ENCODE peak calls at places on chromosome 3, in nine cellular contexts. F is WERI-Rb-1, T is PC-3, O is A549, A is tibial nerve, R is RWPE2, B is lower lobe of right lung, I is AG04450, D is cardiac muscle cell. U is an unnamed sample.

GRCh38 chr3:41276191-41276590 is 76.9 kb downstream of the CTNNB1 start:
- DNase-seq in F (no peak), T (no peak), O (no peak), A (no peak), R (no peak), B (no peak), I (no peak), D (no peak), U (no peak)

GRCh38 chr3:53350652-53351051 is 3.3 kb upstream of the DCP1A start:
- DNase-seq in F (peak; percentile 37), T (peak; percentile 64), O (peak; percentile 67), A (no peak), R (no peak), B (no peak), I (no peak), D (no peak), U (no peak)

GRCh38 chr3:52361011-52361410 is 44.9 kb downstream of the DNAH1 start:
- DNase-seq in F (no peak), T (no peak), O (no peak), A (no peak), R (no peak), B (no peak), I (no peak), D (no peak), U (no peak)

GRCh38 chr3:171797265-171797679 is 13.0 kb downstream of the PLD1 start:
- DNase-seq in F (no peak), T (no peak), O (no peak), A (no peak), R (no peak), B (no peak), I (no peak), D (no peak), U (no peak)

GRCh38 chr3:172352786-172353185 is 95.5 kb downstream of the GHSR start:
- DNase-seq in F (no peak), T (no peak), O (no peak), A (no peak), R (no peak), B (no peak), I (no peak), D (no peak), U (no peak)

GRCh38 chr3:133408961-133409360 is 9.1 kb downstream of the BFSP2 start:
- DNase-seq in F (no peak), T (no peak), O (no peak), A (no peak), R (no peak), B (no peak), I (no peak), D (no peak), U (no peak)

GRCh38 chr3:152471814-152472605 is 203.3 kb downstream of the MBNL1 start:
- DNase-seq in F (peak; percentile 20), T (peak; percentile 77), O (peak; percentile 62), A (peak; percentile 64), R (no peak), B (peak; percentile 41), I (no peak), D (peak; percentile 56), U (peak; percentile 42)

GRCh38 chr3:160398820-160399346 is at the start of gene IFT80:
- DNase-seq in F (peak; percentile 96), T (peak; percentile 98), O (peak; percentile 96), A (peak; percentile 89), R (peak; percentile 93), B (peak; percentile 97), I (peak; percentile 90), D (peak; percentile 97), U (peak; percentile 85)

DNA sequence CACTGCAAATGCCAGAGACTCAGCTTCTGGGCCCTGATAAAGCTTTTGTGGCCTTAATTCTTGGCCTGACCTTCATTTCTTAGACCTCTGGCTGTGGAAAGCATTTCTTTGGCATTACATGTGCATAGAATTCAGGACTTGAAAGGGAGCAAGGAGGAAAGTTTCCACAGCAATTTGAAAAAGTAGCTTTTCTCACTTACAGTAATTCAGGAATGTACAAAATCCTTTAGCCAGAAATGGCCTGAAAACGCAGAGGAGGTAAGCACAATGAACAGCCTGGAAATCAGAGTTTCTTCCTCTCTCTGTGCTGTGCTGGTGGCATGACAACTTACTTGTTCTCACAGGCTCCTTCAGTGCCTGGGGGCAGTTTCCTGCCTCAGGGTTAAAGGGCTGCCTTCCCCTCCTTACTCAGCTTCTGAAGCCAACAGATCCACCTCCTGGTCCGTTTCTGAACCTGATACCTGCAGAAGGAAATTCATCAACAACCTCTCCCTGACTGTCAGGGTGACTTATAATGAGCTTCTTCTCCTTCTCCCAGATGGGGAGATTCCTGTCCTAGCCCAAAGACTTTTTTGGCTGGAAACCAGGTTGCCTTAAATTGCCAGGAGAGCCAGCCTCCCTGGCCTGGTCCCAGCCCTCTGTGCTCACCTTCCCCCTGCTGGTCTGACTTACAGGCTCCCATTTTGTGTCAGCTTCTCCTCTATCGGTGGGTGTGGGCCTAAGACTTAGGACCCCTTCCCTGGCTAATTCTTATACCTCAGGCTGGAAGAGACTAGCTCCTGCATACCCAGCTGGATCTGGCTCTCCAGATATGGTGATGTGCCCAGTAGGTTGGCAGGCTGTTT is 102.3 kb downstream of the MYRIP start:
- DNase-seq in F (no peak), T (no peak), O (no peak), A (no peak), R (no peak), B (no peak), I (no peak), D (no peak), U (no peak)
- H3K27ac ChIP-seq in F (no peak overlapping the region), T (no peak overlapping the region), O (no peak overlapping the region), A (peak overlapping the region; percentile 4), R (peak overlapping the region; percentile 8), B (no peak overlapping the region), I (no peak overlapping the region), D (no peak overlapping the region), U (no peak overlapping the region)

DNA sequence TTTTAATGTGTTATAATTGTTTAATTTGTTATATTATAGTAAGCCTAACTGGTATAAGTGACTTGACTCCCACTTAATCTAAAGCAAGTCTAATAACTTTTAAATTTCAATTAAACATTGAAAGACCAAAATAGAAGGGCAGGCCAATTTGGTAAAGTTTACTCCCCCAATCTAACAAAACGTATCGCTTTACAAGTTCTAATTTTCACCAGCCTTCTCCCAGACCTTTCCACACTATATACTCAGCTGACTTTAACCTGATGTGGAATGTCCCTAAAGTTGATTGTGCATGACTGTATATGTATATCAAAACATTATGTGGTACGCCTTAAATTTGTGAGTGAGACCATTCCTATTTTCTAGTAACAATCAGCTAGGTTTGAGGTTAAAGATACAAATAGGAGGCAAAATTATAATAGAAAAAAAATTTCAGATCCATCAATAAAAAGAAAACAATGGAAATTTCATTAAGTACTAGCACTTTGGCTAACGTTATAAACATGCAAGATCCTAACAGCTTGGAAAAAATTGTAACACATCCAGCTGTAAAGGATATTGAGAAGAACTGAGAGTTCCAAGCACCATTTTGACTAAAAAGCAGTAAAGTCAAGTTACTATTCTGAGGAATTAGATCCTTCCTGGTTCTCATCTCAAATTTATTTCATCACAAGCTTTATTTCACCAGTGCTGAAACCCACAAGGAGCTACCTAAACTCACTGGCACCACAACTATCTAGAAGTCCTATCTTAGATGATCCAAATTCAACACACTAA is 199.5 kb downstream of the ERC2 start:
- DNase-seq in F (no peak), T (no peak), O (no peak), A (no peak), R (no peak), B (no peak), I (no peak), D (no peak), U (no peak)
- H3K27ac ChIP-seq in F (no peak overlapping the region), T (no peak overlapping the region), O (no peak overlapping the region), A (no peak overlapping the region), R (no peak overlapping the region), B (no peak overlapping the region), I (no peak overlapping the region), D (no peak overlapping the region), U (no peak overlapping the region)

GRCh38 chr3:35643391-35643790 is 4.1 kb downstream of the ARPP21 start:
- DNase-seq in F (no peak), T (no peak), O (no peak), A (no peak), R (no peak), B (no peak), I (no peak), D (no peak), U (no peak)

GRCh38 chr3:35641920-35642532 is 2.7 kb downstream of the ARPP21 start:
- DNase-seq in F (no peak), T (no peak), O (no peak), A (no peak), R (no peak), B (no peak), I (no peak), D (no peak), U (peak; percentile 37)

GRCh38 chr3:35648347-35648746 is 9.0 kb downstream of the ARPP21 start:
- DNase-seq in F (no peak), T (no peak), O (peak; percentile 10), A (no peak), R (no peak), B (no peak), I (no peak), D (no peak), U (no peak)

GRCh38 chr3:35644461-35644860 is 5.1 kb downstream of the ARPP21 start:
- DNase-seq in F (no peak), T (no peak), O (no peak), A (no peak), R (no peak), B (no peak), I (no peak), D (no peak), U (no peak)

GRCh38 chr3:35645189-35645588 is 5.9 kb downstream of the ARPP21 start:
- DNase-seq in F (no peak), T (no peak), O (no peak), A (no peak), R (no peak), B (no peak), I (no peak), D (no peak), U (no peak)
- H3K27ac ChIP-seq in F (no peak overlapping the region), T (no peak overlapping the region), O (no peak overlapping the region), A (no peak overlapping the region), R (no peak overlapping the region), B (no peak overlapping the region), I (no peak overlapping the region), D (no peak overlapping the region), U (peak overlapping the region; percentile 77)

GRCh38 chr3:182234881-182235280 is 523.2 kb downstream of the SOX2 start:
- DNase-seq in F (no peak), T (no peak), O (no peak), A (no peak), R (no peak), B (no peak), I (no peak), D (no peak), U (no peak)

GRCh38 chr3:182238141-182238540 is 526.4 kb downstream of the SOX2 start:
- DNase-seq in F (no peak), T (no peak), O (no peak), A (peak; percentile 15), R (no peak), B (no peak), I (no peak), D (peak; percentile 8), U (peak; percentile 21)

GRCh38 chr3:182233957-182234356 is 522.2 kb downstream of the SOX2 start:
- DNase-seq in F (no peak), T (peak; percentile 46), O (no peak), A (no peak), R (no peak), B (no peak), I (no peak), D (no peak), U (no peak)

GRCh38 chr3:182235504-182235903 is 523.8 kb downstream of the SOX2 start:
- DNase-seq in F (no peak), T (no peak), O (no peak), A (no peak), R (no peak), B (no peak), I (no peak), D (no peak), U (no peak)

DNA sequence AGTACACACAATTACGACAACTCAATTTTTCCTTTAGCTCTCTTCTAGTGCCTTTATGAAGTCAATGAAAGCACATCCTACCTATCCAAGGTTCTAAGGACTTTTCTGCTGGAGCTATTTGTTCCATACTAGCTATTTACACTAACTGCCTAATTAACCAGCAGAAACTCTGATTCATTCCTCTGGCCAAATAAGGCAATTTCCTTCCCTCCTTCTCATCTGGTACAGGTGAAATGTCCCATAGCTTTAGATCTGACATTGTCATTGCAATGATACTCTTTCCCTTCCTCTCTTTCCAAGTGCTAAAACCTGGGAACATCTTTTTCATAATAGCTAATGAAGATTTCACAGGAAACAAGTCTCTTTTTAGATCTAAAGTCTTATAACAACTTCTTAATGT is 521.7 kb downstream of the SOX2 start:
- DNase-seq in F (no peak), T (no peak), O (no peak), A (no peak), R (no peak), B (no peak), I (no peak), D (no peak), U (no peak)
- H3K27ac ChIP-seq in F (no peak overlapping the region), T (no peak overlapping the region), O (no peak overlapping the region), A (no peak overlapping the region), R (no peak overlapping the region), B (no peak overlapping the region), I (no peak overlapping the region), D (no peak overlapping the region), U (no peak overlapping the region)